ENCODE peak calls at places on chromosomes 4 and X, in four cellular contexts. V is A549, Z is HepG2, A is K562. W is an unnamed sample.

GRCh38 chr4:94126669-94127068 is 81.0 kb upstream of the SMARCAD1 start:
- DNase-seq in Z (peak; percentile 3), A (no peak), V (no peak), W (no peak)

GRCh38 chrX:48468693-48469691 is 1.1 kb downstream of the SLC38A5 start:
- DNase-seq in A (peak; percentile 78), Z (no peak), V (no peak), W (no peak)

GRCh38 chr4:25098964-25099843 is 61.0 kb downstream of the SEPSECS start:
- DNase-seq in Z (no peak), A (peak; percentile 59), V (no peak), W (no peak)

GRCh38 chr4:54187148-54187547 is 41.9 kb upstream of the PDGFRA start:
- DNase-seq in V (no peak), Z (no peak), A (no peak), W (no peak)

GRCh38 chr4:15197005-15197404 is 194.7 kb downstream of the CPEB2 start:
- DNase-seq in V (peak; percentile 10), A (peak; percentile 21), Z (peak; percentile 23), W (no peak)

GRCh38 chr4:104749062-104749461 is 254.4 kb upstream of the CXXC4 start:
- DNase-seq in V (no peak), Z (no peak), A (no peak), W (peak; percentile 27)

GRCh38 chr4:184420402-184420801 is 53.9 kb downstream of the IRF2 start:
- DNase-seq in V (no peak), A (no peak), Z (no peak), W (peak; percentile 20)

GRCh38 chrX:10564484-10564883 is 55.9 kb downstream of the MID1 start:
- DNase-seq in Z (no peak), A (no peak), V (no peak), W (no peak)

GRCh38 chr4:178556796-178557195 is 1114.6 kb upstream of the AGA start:
- DNase-seq in Z (peak; percentile 21), V (no peak), A (no peak), W (no peak)

GRCh38 chrX:8946488-8947050 is 87.4 kb downstream of the FAM9B start:
- DNase-seq in A (no peak), V (no peak), Z (no peak), W (no peak)

GRCh38 chr4:6324461-6324998 is 54.9 kb downstream of the WFS1 start:
- DNase-seq in A (no peak), V (no peak), Z (no peak), W (no peak)

GRCh38 chr4:7048642-7049041 is 5.5 kb downstream of the TADA2B start:
- DNase-seq in Z (no peak), A (no peak), V (no peak), W (no peak)

GRCh38 chrX:40176979-40177430 is 79.2 kb upstream of the BCOR start:
- DNase-seq in A (no peak), V (no peak), Z (peak; percentile 50), W (no peak)

GRCh38 chr4:140213736-140214135 is 59.8 kb upstream of the MAML3 start:
- DNase-seq in A (no peak), Z (no peak), V (no peak), W (no peak)

GRCh38 chr4:59608466-59608865 is 1591.7 kb upstream of the ADGRL3 start:
- DNase-seq in Z (no peak), A (no peak), V (no peak), W (no peak)

GRCh38 chr4:74540193-74540592 is 95.3 kb downstream of the AREG start:
- DNase-seq in Z (no peak), A (no peak), V (no peak), W (no peak)

GRCh38 chr4:6681191-6681590 is 12.5 kb upstream of the S100P start:
- DNase-seq in A (peak; percentile 60), V (no peak), Z (no peak), W (no peak)

GRCh38 chrX:67601771-67602170 is 58.0 kb downstream of the AR start:
- DNase-seq in V (no peak), Z (no peak), A (no peak), W (no peak)

GRCh38 chr4:55507612-55508011 is 39.1 kb downstream of the CLOCK start:
- DNase-seq in A (no peak), V (no peak), Z (no peak), W (no peak)

GRCh38 chr4:123848615-123849014 is 452.0 kb downstream of the SPRY1 start:
- DNase-seq in A (no peak), Z (no peak), V (no peak), W (no peak)

GRCh38 chrX:6812087-6812486 is 277.2 kb upstream of the VCX3A start:
- DNase-seq in Z (no peak), A (no peak), V (no peak), W (no peak)

GRCh38 chr4:173700650-173701049 is 170.6 kb upstream of the HAND2 start:
- DNase-seq in A (peak; percentile 11), V (no peak), Z (no peak), W (no peak)

GRCh38 chrX:37314526-37314925 is 34.6 kb upstream of the PRRG1 start:
- DNase-seq in Z (no peak), A (no peak), V (no peak), W (no peak)

GRCh38 chrX:129478516-129478915 is 44.8 kb downstream of the SMARCA1 start:
- DNase-seq in A (no peak), V (no peak), Z (no peak), W (no peak)

GRCh38 chrX:70998402-70999027 is 67.6 kb upstream of the SLC7A3 start:
- DNase-seq in V (no peak), Z (peak; percentile 37), A (peak; percentile 67), W (no peak)

GRCh38 chrX:39479856-39480255 is 617.9 kb downstream of the BCOR start:
- DNase-seq in V (no peak), Z (no peak), A (no peak), W (no peak)

GRCh38 chr4:36310793-36311192 is 29.4 kb downstream of the DTHD1 start:
- DNase-seq in A (no peak), Z (no peak), V (no peak), W (no peak)

GRCh38 chr4:110503588-110504435 is 27.9 kb downstream of the ENPEP start:
- DNase-seq in V (no peak), Z (no peak), A (no peak), W (no peak)

GRCh38 chr4:128477540-128477939 is 189.9 kb upstream of the PGRMC2 start:
- DNase-seq in V (no peak), Z (no peak), A (no peak), W (no peak)

GRCh38 chrX:103794117-103794516 is 17.5 kb downstream of the PLP1 start:
- DNase-seq in A (no peak), Z (no peak), V (no peak), W (no peak)

GRCh38 chrX:49919617-49920016 is 2.8 kb upstream of the CLCN5 start:
- DNase-seq in V (peak; percentile 8), Z (peak; percentile 9), A (peak; percentile 55), W (no peak)

GRCh38 chrX:11341274-11342256 is 48.4 kb downstream of the AMELX start:
- DNase-seq in V (no peak), A (peak; percentile 86), Z (no peak), W (peak; percentile 17)

GRCh38 chr4:12144051-12144450 is 715.4 kb upstream of the HS3ST1 start:
- DNase-seq in V (no peak), A (no peak), Z (no peak), W (no peak)

GRCh38 chr4:146334862-146335449 is 120.6 kb downstream of the REELD1 start:
- DNase-seq in Z (no peak), V (no peak), A (no peak), W (no peak)

GRCh38 chr4:146333895-146334262 is 119.5 kb downstream of the REELD1 start:
- DNase-seq in A (no peak), Z (no peak), V (no peak), W (no peak)

GRCh38 chr4:146330392-146330791 is 116.1 kb downstream of the REELD1 start:
- DNase-seq in Z (no peak), V (no peak), A (no peak), W (no peak)

GRCh38 chr4:146335763-146336412 is 121.5 kb downstream of the REELD1 start:
- DNase-seq in A (no peak), Z (peak; percentile 21), V (no peak), W (no peak)

DNA sequence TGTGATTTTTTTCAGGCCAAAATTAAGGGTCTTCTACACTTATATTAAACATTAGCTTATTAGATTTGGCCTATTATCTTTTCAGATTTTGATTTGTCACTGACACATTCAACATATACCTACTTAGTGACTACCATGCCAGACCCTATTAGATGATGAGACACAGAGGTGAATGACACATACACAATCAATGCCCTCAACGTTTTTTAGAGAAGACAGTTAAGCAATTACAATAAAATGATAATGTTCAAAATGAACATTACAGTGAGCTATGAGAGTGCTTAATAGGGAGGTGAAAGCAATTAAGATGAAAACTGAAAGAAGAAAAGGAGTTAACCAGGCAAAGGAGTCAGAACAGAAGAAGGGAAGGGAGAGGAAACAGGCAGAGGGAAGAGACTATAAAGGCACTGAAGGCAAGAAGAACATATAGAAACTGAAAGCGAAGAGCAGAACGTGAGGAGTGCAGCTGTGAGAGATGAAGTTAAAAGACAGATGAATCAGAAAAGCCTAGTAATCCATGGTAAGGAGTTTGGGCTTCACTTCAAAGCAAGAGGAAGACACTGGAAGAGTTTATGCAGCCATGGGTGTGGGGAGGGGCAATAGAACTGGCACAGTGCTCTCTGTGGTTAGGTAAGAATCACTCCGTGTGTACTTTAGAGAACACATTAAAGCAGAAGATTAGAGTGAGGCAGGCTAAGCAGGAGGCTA is 119.0 kb downstream of the REELD1 start:
- DNase-seq in Z (peak; percentile 7), V (no peak), A (no peak), W (peak; percentile 59)
- TF ChIP-seq CHD4 in Z (no peak), V (no peak), A (no peak), W (no peak)

GRCh38 chr4:3128976-3129375 is 54.5 kb downstream of the HTT start:
- DNase-seq in Z (no peak), A (no peak), V (no peak), W (no peak)
- TF ChIP-seq KDM1A in Z (no peak), A (no peak), V (no peak), W (no peak)

GRCh38 chr4:168677879-168678278 is 181.0 kb downstream of the PALLD start:
- DNase-seq in V (no peak), A (no peak), Z (peak; percentile 10), W (no peak)

GRCh38 chr4:168673476-168673875 is 176.6 kb downstream of the PALLD start:
- DNase-seq in A (no peak), V (no peak), Z (no peak), W (no peak)

GRCh38 chr4:168677063-168677462 is 180.2 kb downstream of the PALLD start:
- DNase-seq in V (no peak), A (no peak), Z (no peak), W (no peak)

GRCh38 chr4:168674077-168674747 is 177.4 kb downstream of the PALLD start:
- DNase-seq in Z (no peak), A (no peak), V (no peak), W (no peak)

DNA sequence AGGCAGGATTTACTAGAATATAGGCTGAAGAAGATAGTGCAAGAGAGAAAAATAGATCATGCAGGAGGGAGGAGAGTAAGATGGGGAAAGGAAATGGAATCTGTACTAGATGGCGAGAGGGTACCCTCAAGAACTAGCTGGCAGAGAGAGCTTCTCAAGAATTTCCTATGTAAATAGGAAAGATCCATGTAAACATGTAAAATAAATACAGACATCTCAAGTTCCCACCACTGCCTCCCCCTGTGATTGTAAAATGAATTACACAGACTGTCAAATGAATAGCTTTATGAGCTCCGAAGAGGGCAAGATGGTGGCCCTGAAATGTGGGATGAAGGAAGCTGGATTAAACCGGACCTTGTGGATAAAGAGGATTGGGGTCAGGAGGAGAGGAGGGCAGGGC is 178.0 kb downstream of the PALLD start:
- DNase-seq in V (peak; percentile 25), Z (no peak), A (no peak), W (no peak)
- TF ChIP-seq CHD4 in V (no peak), Z (no peak), A (no peak), W (no peak)

GRCh38 chrX:18390941-18391538 is 34.4 kb upstream of the CDKL5 start:
- DNase-seq in V (peak; percentile 34), A (peak; percentile 59), Z (peak; percentile 14), W (peak; percentile 13)
- TF ChIP-seq KDM1A in V (no peak), A (no peak), Z (no peak), W (no peak)

W was measured in GM12878.